ENCODE peak calls at places on chromosomes 7 and 10, in nine cellular contexts. L, W, Y, Z, M, Q, K, O and R are unnamed samples.
A peak's percentile ranks its signal among the peaks of the same experiment; 100 is the strongest.

GRCh38 chr7:77368974-77369373 is 47.2 kb downstream of the GSAP start:
- DNase-seq in L (peak; percentile 41), W (peak; percentile 42), Y (no peak), Z (no peak), M (peak; percentile 32), Q (no peak), K (peak; percentile 35), O (peak; percentile 31), R (no peak)

GRCh38 chr10:97065686-97066679 is 119.8 kb downstream of the SLIT1 start:
- DNase-seq in L (no peak), W (no peak), Y (no peak), Z (no peak), M (no peak), Q (no peak), K (no peak), O (no peak), R (no peak)

GRCh38 chr10:104255244-104255981 is 721 bp downstream of the GSTO1 start:
- DNase-seq in L (peak; percentile 82), W (peak; percentile 76), Y (no peak), Z (peak; percentile 41), M (peak; percentile 88), Q (peak; percentile 46), K (peak; percentile 22), O (peak; percentile 79), R (no peak)

GRCh38 chr7:22885824-22886255 is 63.2 kb upstream of the TOMM7 start:
- DNase-seq in L (no peak), W (no peak), Y (peak; percentile 60), Z (no peak), M (peak; percentile 49), Q (no peak), K (peak; percentile 93), O (no peak), R (no peak)

GRCh38 chr10:18719811-18720210 is 60.6 kb downstream of the ARL5B start:
- DNase-seq in L (peak; percentile 18), W (no peak), Y (no peak), Z (no peak), M (no peak), Q (no peak), K (no peak), O (no peak), R (no peak)

GRCh38 chr10:6301482-6302083 is 98.9 kb downstream of the PFKFB3 start:
- DNase-seq in L (no peak), W (no peak), Y (no peak), Z (no peak), M (no peak), Q (peak; percentile 42), K (no peak), O (peak; percentile 90), R (no peak)

GRCh38 chr10:130454543-130455000 is 318.4 kb downstream of the GLRX3 start:
- DNase-seq in L (no peak), W (no peak), Y (no peak), Z (no peak), M (no peak), Q (no peak), K (no peak), O (no peak), R (no peak)

GRCh38 chr10:124719213-124719851 is 24.8 kb downstream of the FAM53B start:
- DNase-seq in L (peak; percentile 59), W (peak; percentile 79), Y (peak; percentile 62), Z (no peak), M (peak; percentile 65), Q (no peak), K (peak; percentile 93), O (no peak), R (peak; percentile 81)

GRCh38 chr7:105721571-105722104 is 140.3 kb upstream of the EFCAB10 start:
- DNase-seq in L (no peak), W (no peak), Y (no peak), Z (no peak), M (no peak), Q (no peak), K (no peak), O (no peak), R (peak; percentile 22)

GRCh38 chr10:13882112-13882711 is 295.4 kb downstream of the PRPF18 start:
- DNase-seq in L (peak; percentile 76), W (peak; percentile 80), Y (no peak), Z (no peak), M (peak; percentile 99), Q (no peak), K (peak; percentile 26), O (peak; percentile 88), R (no peak)